ENCODE peak calls at places on chromosomes 11 and 22, in seven cellular contexts. One of them, this sample, is unnamed.
A peak's percentile ranks its signal among the peaks of the same experiment; 100 is the strongest.

GRCh38 chr22:28883917-28884753 is 763 bp downstream of the ZNRF3 start:
- DNase-seq in EL: peak; percentile 35
- DNase-seq in choroid plexus epithelial cell: peak; percentile 60
- DNase-seq in right cardiac atrium: peak; percentile 47
- DNase-seq in amniotic stem cell: no peak
- DNase-seq in amniotic epithelial cell: peak; percentile 49
- DNase-seq in cardiac muscle cell: peak; percentile 55
- DNase-seq in this sample: no peak

GRCh38 chr11:61912530-61912898 is 4.9 kb downstream of the RAB3IL1 start:
- DNase-seq in EL: no peak
- DNase-seq in choroid plexus epithelial cell: no peak
- DNase-seq in right cardiac atrium: peak; percentile 31
- DNase-seq in amniotic stem cell: no peak
- DNase-seq in amniotic epithelial cell: no peak
- DNase-seq in cardiac muscle cell: no peak
- DNase-seq in this sample: no peak

GRCh38 chr22:46057762-46058420 is 80.9 kb upstream of the WNT7B start:
- DNase-seq in EL: peak; percentile 88
- DNase-seq in choroid plexus epithelial cell: no peak
- DNase-seq in right cardiac atrium: no peak
- DNase-seq in amniotic stem cell: no peak
- DNase-seq in amniotic epithelial cell: no peak
- DNase-seq in cardiac muscle cell: peak; percentile 51
- DNase-seq in this sample: peak; percentile 85

GRCh38 chr22:50641696-50642607 is 14.0 kb upstream of the ARSA start:
- DNase-seq in EL: no peak
- DNase-seq in choroid plexus epithelial cell: peak; percentile 74
- DNase-seq in right cardiac atrium: peak; percentile 40
- DNase-seq in amniotic stem cell: no peak
- DNase-seq in amniotic epithelial cell: peak; percentile 70
- DNase-seq in cardiac muscle cell: peak; percentile 75
- DNase-seq in this sample: no peak

GRCh38 chr11:18264035-18264434 is 2.0 kb upstream of the SAA1 start:
- DNase-seq in EL: no peak
- DNase-seq in choroid plexus epithelial cell: no peak
- DNase-seq in right cardiac atrium: no peak
- DNase-seq in amniotic stem cell: no peak
- DNase-seq in amniotic epithelial cell: no peak
- DNase-seq in cardiac muscle cell: no peak
- DNase-seq in this sample: no peak

GRCh38 chr11:114348200-114349191 is 51.8 kb downstream of the C11orf71 start:
- DNase-seq in EL: peak; percentile 82
- DNase-seq in choroid plexus epithelial cell: peak; percentile 88
- DNase-seq in right cardiac atrium: no peak
- DNase-seq in amniotic stem cell: peak; percentile 72
- DNase-seq in amniotic epithelial cell: peak; percentile 65
- DNase-seq in cardiac muscle cell: peak; percentile 84
- DNase-seq in this sample: no peak

GRCh38 chr11:69287968-69288882 is 5.7 kb upstream of the MYEOV start:
- DNase-seq in EL: no peak
- DNase-seq in choroid plexus epithelial cell: no peak
- DNase-seq in right cardiac atrium: no peak
- DNase-seq in amniotic stem cell: no peak
- DNase-seq in amniotic epithelial cell: peak; percentile 10
- DNase-seq in cardiac muscle cell: no peak
- DNase-seq in this sample: no peak

GRCh38 chr11:48103621-48104561 is 112.7 kb upstream of the OR4B1 start:
- DNase-seq in EL: no peak
- DNase-seq in choroid plexus epithelial cell: no peak
- DNase-seq in right cardiac atrium: no peak
- DNase-seq in amniotic stem cell: no peak
- DNase-seq in amniotic epithelial cell: no peak
- DNase-seq in cardiac muscle cell: peak; percentile 55
- DNase-seq in this sample: no peak

GRCh38 chr11:96337541-96338530 is 5.2 kb downstream of the MAML2 start:
- DNase-seq in EL: no peak
- DNase-seq in choroid plexus epithelial cell: peak; percentile 75
- DNase-seq in right cardiac atrium: no peak
- DNase-seq in amniotic stem cell: no peak
- DNase-seq in amniotic epithelial cell: peak; percentile 89
- DNase-seq in cardiac muscle cell: peak; percentile 53
- DNase-seq in this sample: no peak

GRCh38 chr22:39530692-39531331 is 1.7 kb downstream of the RPS19BP1 start:
- DNase-seq in EL: peak; percentile 45
- DNase-seq in choroid plexus epithelial cell: peak; percentile 74
- DNase-seq in right cardiac atrium: no peak
- DNase-seq in amniotic stem cell: no peak
- DNase-seq in amniotic epithelial cell: peak; percentile 65
- DNase-seq in cardiac muscle cell: peak; percentile 61
- DNase-seq in this sample: no peak

GRCh38 chr11:113874920-113875413 is 405 bp downstream of the USP28 start:
- DNase-seq in EL: no peak
- DNase-seq in choroid plexus epithelial cell: peak; percentile 40
- DNase-seq in right cardiac atrium: no peak
- DNase-seq in amniotic stem cell: no peak
- DNase-seq in amniotic epithelial cell: peak; percentile 8
- DNase-seq in cardiac muscle cell: no peak
- DNase-seq in this sample: peak; percentile 9

GRCh38 chr11:4479676-4480075 is 2.8 kb upstream of the OR52K1 start:
- DNase-seq in EL: no peak
- DNase-seq in choroid plexus epithelial cell: no peak
- DNase-seq in right cardiac atrium: no peak
- DNase-seq in amniotic stem cell: no peak
- DNase-seq in amniotic epithelial cell: no peak
- DNase-seq in cardiac muscle cell: no peak
- DNase-seq in this sample: no peak

GRCh38 chr11:20452585-20452984 is 65.1 kb downstream of the PRMT3 start:
- DNase-seq in EL: no peak
- DNase-seq in choroid plexus epithelial cell: no peak
- DNase-seq in right cardiac atrium: no peak
- DNase-seq in amniotic stem cell: no peak
- DNase-seq in amniotic epithelial cell: no peak
- DNase-seq in cardiac muscle cell: no peak
- DNase-seq in this sample: no peak

GRCh38 chr11:101034076-101034475 is 95.5 kb downstream of the PGR start:
- DNase-seq in EL: no peak
- DNase-seq in choroid plexus epithelial cell: peak; percentile 29
- DNase-seq in right cardiac atrium: peak; percentile 70
- DNase-seq in amniotic stem cell: no peak
- DNase-seq in amniotic epithelial cell: peak; percentile 2
- DNase-seq in cardiac muscle cell: peak; percentile 52
- DNase-seq in this sample: peak; percentile 33

GRCh38 chr22:33013051-33013450 is 45.1 kb downstream of the SYN3 start:
- DNase-seq in EL: no peak
- DNase-seq in choroid plexus epithelial cell: no peak
- DNase-seq in right cardiac atrium: no peak
- DNase-seq in amniotic stem cell: no peak
- DNase-seq in amniotic epithelial cell: no peak
- DNase-seq in cardiac muscle cell: no peak
- DNase-seq in this sample: no peak

GRCh38 chr11:125401746-125402145 is 94.3 kb downstream of the FEZ1 start:
- DNase-seq in EL: no peak
- DNase-seq in choroid plexus epithelial cell: peak; percentile 44
- DNase-seq in right cardiac atrium: peak; percentile 61
- DNase-seq in amniotic stem cell: no peak
- DNase-seq in amniotic epithelial cell: peak; percentile 71
- DNase-seq in cardiac muscle cell: peak; percentile 44
- DNase-seq in this sample: no peak

GRCh38 chr11:44304091-44305084 is 5.6 kb downstream of the ALX4 start:
- DNase-seq in EL: no peak
- DNase-seq in choroid plexus epithelial cell: no peak
- DNase-seq in right cardiac atrium: no peak
- DNase-seq in amniotic stem cell: no peak
- DNase-seq in amniotic epithelial cell: no peak
- DNase-seq in cardiac muscle cell: no peak
- DNase-seq in this sample: no peak

GRCh38 chr11:12534549-12534948 is 139.7 kb upstream of the TEAD1 start:
- DNase-seq in EL: no peak
- DNase-seq in choroid plexus epithelial cell: no peak
- DNase-seq in right cardiac atrium: no peak
- DNase-seq in amniotic stem cell: no peak
- DNase-seq in amniotic epithelial cell: no peak
- DNase-seq in cardiac muscle cell: no peak
- DNase-seq in this sample: no peak

GRCh38 chr11:36564376-36565032 is 3.3 kb upstream of the RAG1 start:
- DNase-seq in EL: peak; percentile 58
- DNase-seq in choroid plexus epithelial cell: peak; percentile 80
- DNase-seq in right cardiac atrium: peak; percentile 39
- DNase-seq in amniotic stem cell: no peak
- DNase-seq in amniotic epithelial cell: peak; percentile 51
- DNase-seq in cardiac muscle cell: peak; percentile 75
- DNase-seq in this sample: peak; percentile 5

GRCh38 chr11:78212586-78213371 is 24.1 kb downstream of the USP35 start:
- DNase-seq in EL: no peak
- DNase-seq in choroid plexus epithelial cell: peak; percentile 78
- DNase-seq in right cardiac atrium: no peak
- DNase-seq in amniotic stem cell: no peak
- DNase-seq in amniotic epithelial cell: peak; percentile 79
- DNase-seq in cardiac muscle cell: peak; percentile 37
- DNase-seq in this sample: no peak

GRCh38 chr22:20094158-20094807 is 14.2 kb downstream of the DGCR8 start:
- DNase-seq in EL: no peak
- DNase-seq in choroid plexus epithelial cell: no peak
- DNase-seq in right cardiac atrium: no peak
- DNase-seq in amniotic stem cell: no peak
- DNase-seq in amniotic epithelial cell: no peak
- DNase-seq in cardiac muscle cell: no peak
- DNase-seq in this sample: no peak

GRCh38 chr11:128098840-128099239 is 488.5 kb downstream of the ETS1 start:
- DNase-seq in EL: no peak
- DNase-seq in choroid plexus epithelial cell: no peak
- DNase-seq in right cardiac atrium: no peak
- DNase-seq in amniotic stem cell: no peak
- DNase-seq in amniotic epithelial cell: no peak
- DNase-seq in cardiac muscle cell: no peak
- DNase-seq in this sample: no peak

GRCh38 chr11:71163371-71163770 is 89.0 kb downstream of the SHANK2 start:
- DNase-seq in EL: no peak
- DNase-seq in choroid plexus epithelial cell: no peak
- DNase-seq in right cardiac atrium: no peak
- DNase-seq in amniotic stem cell: no peak
- DNase-seq in amniotic epithelial cell: no peak
- DNase-seq in cardiac muscle cell: no peak
- DNase-seq in this sample: no peak

GRCh38 chr11:12125609-12126149 is 15.3 kb downstream of the MICAL2 start:
- DNase-seq in EL: no peak
- DNase-seq in choroid plexus epithelial cell: no peak
- DNase-seq in right cardiac atrium: no peak
- DNase-seq in amniotic stem cell: no peak
- DNase-seq in amniotic epithelial cell: peak; percentile 70
- DNase-seq in cardiac muscle cell: no peak
- DNase-seq in this sample: no peak

GRCh38 chr11:130533113-130533803 is 84.8 kb downstream of the ADAMTS15 start:
- DNase-seq in EL: no peak
- DNase-seq in choroid plexus epithelial cell: no peak
- DNase-seq in right cardiac atrium: no peak
- DNase-seq in amniotic stem cell: no peak
- DNase-seq in amniotic epithelial cell: no peak
- DNase-seq in cardiac muscle cell: no peak
- DNase-seq in this sample: no peak

GRCh38 chr11:83768476-83768875 is 482.3 kb upstream of the CCDC90B start:
- DNase-seq in EL: no peak
- DNase-seq in choroid plexus epithelial cell: no peak
- DNase-seq in right cardiac atrium: no peak
- DNase-seq in amniotic stem cell: no peak
- DNase-seq in amniotic epithelial cell: no peak
- DNase-seq in cardiac muscle cell: no peak
- DNase-seq in this sample: no peak

GRCh38 chr22:27022256-27022655 is 364.9 kb downstream of the MIAT start:
- DNase-seq in EL: no peak
- DNase-seq in choroid plexus epithelial cell: no peak
- DNase-seq in right cardiac atrium: no peak
- DNase-seq in amniotic stem cell: no peak
- DNase-seq in amniotic epithelial cell: no peak
- DNase-seq in cardiac muscle cell: no peak
- DNase-seq in this sample: no peak

GRCh38 chr22:28002181-28002700 is 83.2 kb upstream of the PITPNB start:
- DNase-seq in EL: no peak
- DNase-seq in choroid plexus epithelial cell: peak; percentile 31
- DNase-seq in right cardiac atrium: no peak
- DNase-seq in amniotic stem cell: no peak
- DNase-seq in amniotic epithelial cell: no peak
- DNase-seq in cardiac muscle cell: peak; percentile 10
- DNase-seq in this sample: no peak

GRCh38 chr11:27926981-27927481 is 180.9 kb downstream of the KIF18A start:
- DNase-seq in EL: peak; percentile 99
- DNase-seq in choroid plexus epithelial cell: peak; percentile 72
- DNase-seq in right cardiac atrium: no peak
- DNase-seq in amniotic stem cell: peak; percentile 75
- DNase-seq in amniotic epithelial cell: peak; percentile 81
- DNase-seq in cardiac muscle cell: peak; percentile 64
- DNase-seq in this sample: no peak

GRCh38 chr11:75815345-75815983 is 454 bp downstream of the UVRAG start:
- DNase-seq in EL: peak; percentile 49
- DNase-seq in choroid plexus epithelial cell: peak; percentile 37
- DNase-seq in right cardiac atrium: no peak
- DNase-seq in amniotic stem cell: no peak
- DNase-seq in amniotic epithelial cell: peak; percentile 17
- DNase-seq in cardiac muscle cell: peak; percentile 32
- DNase-seq in this sample: no peak

GRCh38 chr22:46073683-46074504 is 76.4 kb upstream of the PPARA start:
- DNase-seq in EL: peak; percentile 44
- DNase-seq in choroid plexus epithelial cell: peak; percentile 33
- DNase-seq in right cardiac atrium: peak; percentile 34
- DNase-seq in amniotic stem cell: no peak
- DNase-seq in amniotic epithelial cell: peak; percentile 31
- DNase-seq in cardiac muscle cell: peak; percentile 59
- DNase-seq in this sample: no peak

GRCh38 chr22:38697055-38697980 is 3.4 kb downstream of the JOSD1 start:
- DNase-seq in EL: peak; percentile 48
- DNase-seq in choroid plexus epithelial cell: peak; percentile 83
- DNase-seq in right cardiac atrium: peak; percentile 34
- DNase-seq in amniotic stem cell: no peak
- DNase-seq in amniotic epithelial cell: peak; percentile 72
- DNase-seq in cardiac muscle cell: peak; percentile 80
- DNase-seq in this sample: no peak

GRCh38 chr11:1863352-1864215 is 10.7 kb downstream of the LSP1 start:
- DNase-seq in EL: peak; percentile 91
- DNase-seq in choroid plexus epithelial cell: peak; percentile 87
- DNase-seq in right cardiac atrium: peak; percentile 91
- DNase-seq in amniotic stem cell: peak; percentile 73
- DNase-seq in amniotic epithelial cell: peak; percentile 77
- DNase-seq in cardiac muscle cell: peak; percentile 90
- DNase-seq in this sample: peak; percentile 74

GRCh38 chr11:103716363-103716762 is 320.1 kb upstream of the DDI1 start:
- DNase-seq in EL: no peak
- DNase-seq in choroid plexus epithelial cell: no peak
- DNase-seq in right cardiac atrium: no peak
- DNase-seq in amniotic stem cell: no peak
- DNase-seq in amniotic epithelial cell: no peak
- DNase-seq in cardiac muscle cell: no peak
- DNase-seq in this sample: no peak

GRCh38 chr11:126547161-126547560 is 191.7 kb downstream of the ST3GAL4 start:
- DNase-seq in EL: peak; percentile 96
- DNase-seq in choroid plexus epithelial cell: peak; percentile 29
- DNase-seq in right cardiac atrium: no peak
- DNase-seq in amniotic stem cell: peak; percentile 24
- DNase-seq in amniotic epithelial cell: peak; percentile 3
- DNase-seq in cardiac muscle cell: peak; percentile 35
- DNase-seq in this sample: no peak

GRCh38 chr22:17920145-17920605 is 104.2 kb downstream of the MICAL3 start:
- DNase-seq in EL: no peak
- DNase-seq in choroid plexus epithelial cell: peak; percentile 56
- DNase-seq in right cardiac atrium: peak; percentile 78
- DNase-seq in amniotic stem cell: no peak
- DNase-seq in amniotic epithelial cell: peak; percentile 46
- DNase-seq in cardiac muscle cell: peak; percentile 66
- DNase-seq in this sample: peak; percentile 55

GRCh38 chr11:46914363-46914762 is 4.0 kb downstream of the LRP4 start:
- DNase-seq in EL: peak; percentile 76
- DNase-seq in choroid plexus epithelial cell: peak; percentile 25
- DNase-seq in right cardiac atrium: no peak
- DNase-seq in amniotic stem cell: no peak
- DNase-seq in amniotic epithelial cell: no peak
- DNase-seq in cardiac muscle cell: no peak
- DNase-seq in this sample: no peak